ENCODE peak calls at places on chromosomes 1 and 21, in nine cellular contexts. One of them, this sample, is unnamed.

GRCh38 chr1:234123867-234124266 is 219.4 kb downstream of the SLC35F3 start:
- DNase-seq in A172: no peak
- DNase-seq in GM12865: no peak
- DNase-seq in left ventricle myocardium inferior: no peak
- DNase-seq in SJSA1: no peak
- DNase-seq in EL: no peak
- DNase-seq in stimulated activated CD8-positive, alpha-beta memory T cell treated with anti-CD3 and anti-CD28 coated beads, Interleukin-4, amount 100 ng/mL, for 24 hours: no peak
- DNase-seq in stimulated activated naive CD4-positive, alpha-beta T cell treated with Interleukin-2 at 50 U/mL for 16 hours: no peak
- DNase-seq in iris pigment epithelial cell: no peak
- DNase-seq in this sample: no peak

GRCh38 chr1:12161662-12162458 is 4.9 kb upstream of the TNFRSF1B start:
- DNase-seq in A172: peak; percentile 87
- DNase-seq in GM12865: peak; percentile 96
- DNase-seq in left ventricle myocardium inferior: peak; percentile 92
- DNase-seq in SJSA1: peak; percentile 89
- DNase-seq in EL: peak; percentile 96
- DNase-seq in stimulated activated CD8-positive, alpha-beta memory T cell treated with anti-CD3 and anti-CD28 coated beads, Interleukin-4, amount 100 ng/mL, for 24 hours: peak; percentile 63
- DNase-seq in stimulated activated naive CD4-positive, alpha-beta T cell treated with Interleukin-2 at 50 U/mL for 16 hours: peak; percentile 81
- DNase-seq in iris pigment epithelial cell: peak; percentile 87
- DNase-seq in this sample: peak; percentile 97

GRCh38 chr21:18741954-18742353 is 338.4 kb upstream of the TMPRSS15 start:
- DNase-seq in A172: no peak
- DNase-seq in GM12865: no peak
- DNase-seq in left ventricle myocardium inferior: no peak
- DNase-seq in SJSA1: no peak
- DNase-seq in EL: no peak
- DNase-seq in stimulated activated CD8-positive, alpha-beta memory T cell treated with anti-CD3 and anti-CD28 coated beads, Interleukin-4, amount 100 ng/mL, for 24 hours: no peak
- DNase-seq in stimulated activated naive CD4-positive, alpha-beta T cell treated with Interleukin-2 at 50 U/mL for 16 hours: no peak
- DNase-seq in iris pigment epithelial cell: no peak
- DNase-seq in this sample: no peak

GRCh38 chr1:232142403-232143314 is 487.3 kb downstream of the SIPA1L2 start:
- DNase-seq in A172: peak; percentile 92
- DNase-seq in GM12865: no peak
- DNase-seq in left ventricle myocardium inferior: no peak
- DNase-seq in SJSA1: peak; percentile 85
- DNase-seq in EL: peak; percentile 96
- DNase-seq in stimulated activated CD8-positive, alpha-beta memory T cell treated with anti-CD3 and anti-CD28 coated beads, Interleukin-4, amount 100 ng/mL, for 24 hours: no peak
- DNase-seq in stimulated activated naive CD4-positive, alpha-beta T cell treated with Interleukin-2 at 50 U/mL for 16 hours: no peak
- DNase-seq in iris pigment epithelial cell: peak; percentile 80
- DNase-seq in this sample: peak; percentile 88

GRCh38 chr1:91148641-91149069 is 126.8 kb upstream of the ZNF644 start:
- DNase-seq in A172: no peak
- DNase-seq in GM12865: no peak
- DNase-seq in left ventricle myocardium inferior: no peak
- DNase-seq in SJSA1: no peak
- DNase-seq in EL: no peak
- DNase-seq in stimulated activated CD8-positive, alpha-beta memory T cell treated with anti-CD3 and anti-CD28 coated beads, Interleukin-4, amount 100 ng/mL, for 24 hours: no peak
- DNase-seq in stimulated activated naive CD4-positive, alpha-beta T cell treated with Interleukin-2 at 50 U/mL for 16 hours: no peak
- DNase-seq in iris pigment epithelial cell: no peak
- DNase-seq in this sample: no peak

GRCh38 chr1:182735343-182735742 is 51.0 kb upstream of the RGS8 start:
- DNase-seq in A172: no peak
- DNase-seq in GM12865: no peak
- DNase-seq in left ventricle myocardium inferior: no peak
- DNase-seq in SJSA1: no peak
- DNase-seq in EL: no peak
- DNase-seq in stimulated activated CD8-positive, alpha-beta memory T cell treated with anti-CD3 and anti-CD28 coated beads, Interleukin-4, amount 100 ng/mL, for 24 hours: no peak
- DNase-seq in stimulated activated naive CD4-positive, alpha-beta T cell treated with Interleukin-2 at 50 U/mL for 16 hours: no peak
- DNase-seq in iris pigment epithelial cell: no peak
- DNase-seq in this sample: no peak

GRCh38 chr1:239218296-239218695 is 168.1 kb upstream of the CHRM3 start:
- DNase-seq in A172: no peak
- DNase-seq in GM12865: no peak
- DNase-seq in left ventricle myocardium inferior: no peak
- DNase-seq in SJSA1: no peak
- DNase-seq in EL: peak; percentile 23
- DNase-seq in stimulated activated CD8-positive, alpha-beta memory T cell treated with anti-CD3 and anti-CD28 coated beads, Interleukin-4, amount 100 ng/mL, for 24 hours: no peak
- DNase-seq in stimulated activated naive CD4-positive, alpha-beta T cell treated with Interleukin-2 at 50 U/mL for 16 hours: no peak
- DNase-seq in iris pigment epithelial cell: no peak
- DNase-seq in this sample: no peak

GRCh38 chr1:32180186-32181060 is 948 bp downstream of the TXLNA start:
- DNase-seq in A172: no peak
- DNase-seq in GM12865: peak; percentile 59
- DNase-seq in left ventricle myocardium inferior: peak; percentile 53
- DNase-seq in SJSA1: peak; percentile 64
- DNase-seq in EL: peak; percentile 64
- DNase-seq in stimulated activated CD8-positive, alpha-beta memory T cell treated with anti-CD3 and anti-CD28 coated beads, Interleukin-4, amount 100 ng/mL, for 24 hours: no peak
- DNase-seq in stimulated activated naive CD4-positive, alpha-beta T cell treated with Interleukin-2 at 50 U/mL for 16 hours: peak; percentile 33
- DNase-seq in iris pigment epithelial cell: peak; percentile 77
- DNase-seq in this sample: peak; percentile 58

GRCh38 chr1:225897595-225898514 is 8.9 kb upstream of the LEFTY1 start:
- DNase-seq in A172: no peak
- DNase-seq in GM12865: peak; percentile 28
- DNase-seq in left ventricle myocardium inferior: no peak
- DNase-seq in SJSA1: no peak
- DNase-seq in EL: no peak
- DNase-seq in stimulated activated CD8-positive, alpha-beta memory T cell treated with anti-CD3 and anti-CD28 coated beads, Interleukin-4, amount 100 ng/mL, for 24 hours: no peak
- DNase-seq in stimulated activated naive CD4-positive, alpha-beta T cell treated with Interleukin-2 at 50 U/mL for 16 hours: no peak
- DNase-seq in iris pigment epithelial cell: no peak
- DNase-seq in this sample: no peak